ENCODE peak calls at places on chromosome 11, in ten cellular contexts. P is GM13977, X is choroid plexus epithelial cell, V is Calu3, B is hepatocyte, G is heart left ventricle, M is PC-9, T is prostate gland, A is GM12865, W is neural progenitor cell. K is an unnamed sample.

GRCh38 chr11:75338516-75339218 is 12.8 kb downstream of the ARRB1 start:
- DNase-seq in P (no peak), X (peak), V (no peak), B (no peak), G (no peak), M (no peak), T (no peak), A (no peak), W (no peak), K (no peak)

GRCh38 chr11:115409691-115410220 is 94.5 kb downstream of the CADM1 start:
- DNase-seq in P (no peak), X (no peak), V (no peak), B (peak), G (no peak), M (no peak), T (no peak), A (no peak), W (peak), K (no peak)

GRCh38 chr11:88415495-88415894 is 78.0 kb upstream of the CTSC start:
- DNase-seq in P (no peak), X (no peak), V (no peak), B (no peak), G (no peak), M (no peak), T (no peak), A (no peak), W (no peak), K (no peak)

GRCh38 chr11:109000531-109000930 is 335.7 kb downstream of the DDX10 start:
- DNase-seq in P (no peak), X (no peak), V (no peak), B (no peak), G (no peak), M (peak), T (no peak), A (no peak), W (no peak), K (no peak)

GRCh38 chr11:70064726-70065317 is 13.3 kb upstream of the ANO1 start:
- DNase-seq in P (no peak), X (no peak), V (no peak), B (peak), G (no peak), M (peak), T (peak), A (no peak), W (no peak), K (no peak)

GRCh38 chr11:124174001-124174400 is 9.1 kb upstream of the OR10D3 start:
- DNase-seq in P (peak), X (peak), V (no peak), B (peak), G (no peak), M (no peak), T (no peak), A (no peak), W (peak), K (no peak)

GRCh38 chr11:79768343-79768742 is 327.5 kb upstream of the TENM4 start:
- DNase-seq in P (no peak), X (no peak), V (no peak), B (peak), G (no peak), M (no peak), T (no peak), A (no peak), W (no peak), K (no peak)

GRCh38 chr11:61739966-61740365 is 12.5 kb upstream of the MYRF start:
- DNase-seq in P (no peak), X (no peak), V (no peak), B (no peak), G (no peak), M (no peak), T (no peak), A (no peak), W (no peak), K (no peak)

GRCh38 chr11:100098560-100098959 is 588.5 kb upstream of the ARHGAP42 start:
- DNase-seq in P (no peak), X (no peak), V (no peak), B (no peak), G (no peak), M (no peak), T (no peak), A (no peak), W (no peak), K (no peak)

GRCh38 chr11:7577883-7578242 is 64.1 kb downstream of the PPFIBP2 start:
- DNase-seq in P (no peak), X (peak), V (no peak), B (peak), G (no peak), M (no peak), T (peak), A (no peak), W (no peak), K (no peak)

GRCh38 chr11:129457321-129457720 is 81.7 kb downstream of the BARX2 start:
- DNase-seq in P (no peak), X (no peak), V (no peak), B (peak), G (no peak), M (peak), T (peak), A (no peak), W (no peak), K (no peak)

GRCh38 chr11:48165426-48165825 is 51.2 kb upstream of the OR4B1 start:
- DNase-seq in P (no peak), X (peak), V (no peak), B (no peak), G (no peak), M (no peak), T (no peak), A (no peak), W (no peak), K (no peak)

GRCh38 chr11:15602779-15603178 is 488.1 kb downstream of the INSC start:
- DNase-seq in P (no peak), X (no peak), V (no peak), B (peak), G (no peak), M (no peak), T (no peak), A (no peak), W (no peak), K (no peak)

GRCh38 chr11:130897262-130898182 is 18.8 kb downstream of the SNX19 start:
- DNase-seq in P (no peak), X (peak), V (peak), B (peak), G (peak), M (peak), T (peak), A (no peak), W (no peak), K (no peak)

GRCh38 chr11:15374418-15374817 is 259.7 kb downstream of the INSC start:
- DNase-seq in P (no peak), X (no peak), V (no peak), B (no peak), G (no peak), M (no peak), T (no peak), A (no peak), W (no peak), K (no peak)

GRCh38 chr11:63521896-63522295 is 14.7 kb upstream of the PLAAT4 start:
- DNase-seq in P (no peak), X (peak), V (no peak), B (no peak), G (no peak), M (no peak), T (no peak), A (no peak), W (no peak), K (no peak)

GRCh38 chr11:87463486-87464102 is 425.9 kb downstream of the TMEM135 start:
- DNase-seq in P (peak), X (peak), V (peak), B (peak), G (no peak), M (peak), T (no peak), A (peak), W (peak), K (peak)

GRCh38 chr11:280762-281485 is 2.7 kb downstream of the NLRP6 start:
- DNase-seq in P (peak), X (no peak), V (no peak), B (no peak), G (peak), M (no peak), T (no peak), A (no peak), W (no peak), K (no peak)

GRCh38 chr11:36271794-36272409 is 17.3 kb downstream of the COMMD9 start:
- DNase-seq in P (no peak), X (no peak), V (no peak), B (no peak), G (no peak), M (no peak), T (no peak), A (no peak), W (no peak), K (no peak)

GRCh38 chr11:105618343-105618955 is 8.6 kb downstream of the GRIA4 start:
- DNase-seq in P (no peak), X (no peak), V (no peak), B (no peak), G (no peak), M (no peak), T (no peak), A (no peak), W (no peak), K (no peak)

GRCh38 chr11:117992136-117992535 is 5.9 kb downstream of the IL10RA start:
- DNase-seq in P (no peak), X (no peak), V (no peak), B (no peak), G (no peak), M (no peak), T (no peak), A (peak), W (no peak), K (no peak)

GRCh38 chr11:102935514-102935913 is 20.0 kb downstream of the MMP13 start:
- DNase-seq in P (no peak), X (no peak), V (no peak), B (no peak), G (no peak), M (no peak), T (no peak), A (no peak), W (no peak), K (no peak)
- TF ChIP-seq CTCF in P (no peak), X (peak), V (peak), B (no peak), G (no peak), M (no peak), T (no peak), A (no peak), W (peak), K (no peak)

GRCh38 chr11:37712246-37712645 is 1114.2 kb upstream of the RAG2 start:
- DNase-seq in P (no peak), X (peak), V (no peak), B (peak), G (no peak), M (no peak), T (no peak), A (no peak), W (peak), K (no peak)
- TF ChIP-seq CTCF in P (no peak), X (peak), V (no peak), B (peak), G (no peak), M (no peak), T (no peak), A (no peak), W (peak), K (no peak)

GRCh38 chr11:9092085-9092484 is 686 bp upstream of the SCUBE2 start:
- DNase-seq in P (no peak), X (no peak), V (no peak), B (no peak), G (no peak), M (no peak), T (no peak), A (no peak), W (no peak), K (no peak)

GRCh38 chr11:9096427-9096826 is 5.0 kb upstream of the SCUBE2 start:
- DNase-seq in P (no peak), X (no peak), V (no peak), B (no peak), G (no peak), M (no peak), T (no peak), A (no peak), W (no peak), K (no peak)

GRCh38 chr11:9094420-9094819 is 3.0 kb upstream of the SCUBE2 start:
- DNase-seq in P (no peak), X (no peak), V (no peak), B (no peak), G (no peak), M (no peak), T (no peak), A (no peak), W (no peak), K (no peak)

GRCh38 chr11:9092846-9093778 is 1.7 kb upstream of the SCUBE2 start:
- DNase-seq in P (peak), X (peak), V (no peak), B (no peak), G (no peak), M (no peak), T (peak), A (no peak), W (no peak), K (no peak)

GRCh38 chr11:9095421-9095820 is 4.0 kb upstream of the SCUBE2 start:
- DNase-seq in P (no peak), X (no peak), V (no peak), B (no peak), G (no peak), M (no peak), T (no peak), A (peak), W (no peak), K (no peak)
- TF ChIP-seq CTCF in P (peak), X (peak), V (no peak), B (peak), G (no peak), M (no peak), T (no peak), A (peak), W (peak), K (peak)

GRCh38 chr11:95695181-95695580 is 94.4 kb downstream of the FAM76B start:
- DNase-seq in P (no peak), X (no peak), V (no peak), B (no peak), G (no peak), M (no peak), T (no peak), A (no peak), W (no peak), K (no peak)

GRCh38 chr11:95688501-95689222 is 100.9 kb downstream of the FAM76B start:
- DNase-seq in P (no peak), X (no peak), V (no peak), B (no peak), G (no peak), M (no peak), T (no peak), A (peak), W (no peak), K (no peak)

GRCh38 chr11:95693298-95693697 is 96.3 kb downstream of the FAM76B start:
- DNase-seq in P (no peak), X (no peak), V (no peak), B (no peak), G (no peak), M (no peak), T (no peak), A (no peak), W (no peak), K (no peak)

GRCh38 chr11:95690100-95690499 is 99.5 kb downstream of the FAM76B start:
- DNase-seq in P (no peak), X (no peak), V (no peak), B (no peak), G (no peak), M (no peak), T (no peak), A (no peak), W (no peak), K (no peak)

DNA sequence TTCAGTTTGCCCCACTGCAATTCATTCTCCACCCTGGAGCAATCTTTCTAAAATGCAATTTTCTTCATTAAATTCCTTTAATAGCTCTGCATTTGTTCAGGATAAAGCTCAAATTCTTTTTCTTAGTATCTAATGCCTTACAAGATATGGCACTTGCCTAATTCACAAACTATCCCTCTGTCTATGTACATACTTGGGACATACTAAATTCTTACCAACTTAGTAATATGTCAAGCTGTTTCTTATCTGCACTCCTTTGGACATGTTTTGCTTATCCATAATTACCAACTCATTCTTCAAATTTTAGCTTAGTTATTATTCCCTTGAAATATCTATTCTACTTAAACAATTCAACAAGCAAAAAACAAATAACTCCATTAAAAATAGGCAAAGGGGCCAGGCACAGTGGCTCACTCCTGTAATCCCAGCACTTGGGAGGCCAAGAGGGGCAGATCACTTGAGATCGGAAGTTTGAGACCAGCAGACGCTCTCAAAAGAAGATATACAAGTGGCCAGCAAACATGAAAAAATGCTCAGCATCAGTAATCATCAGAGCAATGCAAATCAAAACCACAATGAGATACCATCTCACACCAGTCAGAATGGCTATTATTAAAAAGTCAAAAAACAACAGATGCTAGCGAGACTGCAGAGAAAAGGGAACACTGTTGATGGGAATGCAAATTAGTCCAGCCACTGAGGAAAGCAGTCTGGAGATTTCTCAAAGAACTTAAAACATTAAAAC is 96.9 kb downstream of the FAM76B start:
- DNase-seq in P (no peak), X (peak), V (no peak), B (no peak), G (no peak), M (no peak), T (no peak), A (peak), W (no peak), K (no peak)
- TF ChIP-seq CTCF in P (no peak), X (no peak), V (no peak), B (no peak), G (no peak), M (no peak), T (no peak), A (no peak), W (no peak), K (no peak)

GRCh38 chr11:132301465-132301864 is 931.0 kb downstream of the NTM start:
- DNase-seq in P (no peak), X (no peak), V (no peak), B (no peak), G (no peak), M (no peak), T (no peak), A (no peak), W (no peak), K (no peak)

GRCh38 chr11:132296946-132297610 is 926.7 kb downstream of the NTM start:
- DNase-seq in P (no peak), X (no peak), V (no peak), B (no peak), G (no peak), M (no peak), T (no peak), A (no peak), W (no peak), K (no peak)

GRCh38 chr11:132301900-132302299 is 931.5 kb downstream of the NTM start:
- DNase-seq in P (no peak), X (no peak), V (no peak), B (no peak), G (no peak), M (no peak), T (no peak), A (no peak), W (no peak), K (no peak)

DNA sequence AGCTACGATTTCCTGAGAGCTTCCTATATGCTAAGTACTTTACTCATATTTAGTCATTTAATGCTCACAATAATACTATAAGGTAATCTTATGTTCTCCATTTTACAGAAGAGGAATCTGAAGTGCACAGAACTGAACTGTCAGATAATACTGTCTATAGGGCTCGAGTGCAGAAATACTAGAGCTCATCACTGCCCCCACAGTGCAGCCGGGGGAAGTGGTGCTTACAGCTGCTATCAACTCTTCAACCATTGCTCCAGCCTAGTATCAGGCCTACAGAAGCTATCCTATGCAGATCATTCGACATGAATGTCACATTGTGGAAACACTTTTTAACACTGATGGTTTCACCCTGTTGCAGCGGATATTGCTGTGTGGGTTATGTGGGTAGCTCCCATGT is 929.9 kb downstream of the NTM start:
- DNase-seq in P (no peak), X (peak), V (no peak), B (peak), G (no peak), M (no peak), T (no peak), A (peak), W (peak), K (no peak)
- TF ChIP-seq CTCF in P (peak), X (peak), V (no peak), B (peak), G (peak), M (peak), T (no peak), A (peak), W (peak), K (peak)

DNA sequence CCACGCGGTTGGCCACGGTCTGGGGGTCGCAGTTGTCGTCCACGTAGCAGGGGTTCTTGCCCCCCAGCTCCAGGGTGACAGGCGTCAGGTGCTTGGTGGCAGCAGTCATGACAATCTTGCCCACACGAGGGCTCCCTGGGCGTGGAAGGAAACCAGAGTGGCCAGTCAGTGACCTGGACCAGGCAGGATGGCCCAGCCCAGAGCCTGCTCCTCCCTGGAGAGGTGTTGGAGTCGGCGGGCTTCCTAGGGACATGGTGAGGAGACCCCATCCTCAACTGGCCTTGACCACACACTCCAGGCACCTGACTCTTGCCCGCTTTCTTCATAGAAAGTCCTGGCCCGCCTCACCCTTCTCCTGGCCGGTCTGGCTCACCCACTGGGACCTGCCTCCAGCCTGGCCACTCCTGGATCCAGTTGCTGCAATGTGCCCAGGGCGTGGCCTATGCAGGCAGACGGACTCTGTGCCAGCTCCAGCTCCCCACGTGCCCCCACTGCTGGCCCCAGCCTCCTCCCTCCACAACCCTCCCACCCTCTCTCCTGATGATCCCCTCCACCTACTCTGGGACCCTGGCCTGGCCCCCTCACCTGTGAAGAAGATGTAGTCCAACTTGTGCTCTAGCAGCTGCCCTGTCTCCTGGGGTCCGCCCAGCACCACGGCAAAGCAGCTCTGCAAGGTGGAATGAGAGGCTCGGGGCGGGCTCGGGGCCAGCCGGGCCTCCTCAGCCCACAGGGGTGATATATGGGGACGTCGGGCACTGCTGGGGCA is 8.7 kb downstream of the ALDH3B2 start:
- DNase-seq in P (peak), X (no peak), V (peak), B (peak), G (no peak), M (peak), T (peak), A (no peak), W (no peak), K (peak)
- TF ChIP-seq CTCF in P (peak), X (no peak), V (peak), B (peak), G (peak), M (peak), T (peak), A (no peak), W (peak), K (peak)